ENCODE peak calls at places on chromosomes 4 and X, in nine cellular contexts. One of them, this sample, is unnamed.

GRCh38 chr4:102787096-102787867 is 26.5 kb upstream of the MANBA start:
- DNase-seq in GM12864: no peak
- DNase-seq in RPMI8226: no peak
- DNase-seq in NCI-H2029: no peak
- DNase-seq in GM18507: no peak
- DNase-seq in cardiac muscle cell: peak; percentile 73
- DNase-seq in AG10803: peak; percentile 70
- DNase-seq in H4: peak; percentile 37
- DNase-seq in lower lobe of right lung: no peak
- DNase-seq in this sample: no peak

GRCh38 chr4:2432004-2432403 is 13.2 kb downstream of the CFAP99 start:
- DNase-seq in GM12864: no peak
- DNase-seq in NCI-H2029: no peak
- DNase-seq in cardiac muscle cell: no peak
- DNase-seq in GM18507: no peak
- DNase-seq in lower lobe of right lung: no peak
- DNase-seq in H4: no peak
- DNase-seq in AG10803: no peak
- DNase-seq in RPMI8226: no peak
- DNase-seq in this sample: no peak

GRCh38 chr4:61445374-61446063 is 245.4 kb downstream of the ADGRL3 start:
- DNase-seq in RPMI8226: no peak
- DNase-seq in GM18507: no peak
- DNase-seq in H4: no peak
- DNase-seq in lower lobe of right lung: no peak
- DNase-seq in cardiac muscle cell: no peak
- DNase-seq in NCI-H2029: peak; percentile 48
- DNase-seq in AG10803: no peak
- DNase-seq in GM12864: no peak
- DNase-seq in this sample: no peak

GRCh38 chr4:122658377-122658776 is 37.5 kb upstream of the IL21 start:
- DNase-seq in lower lobe of right lung: no peak
- DNase-seq in H4: no peak
- DNase-seq in GM12864: no peak
- DNase-seq in AG10803: no peak
- DNase-seq in RPMI8226: no peak
- DNase-seq in cardiac muscle cell: no peak
- DNase-seq in NCI-H2029: no peak
- DNase-seq in GM18507: no peak
- DNase-seq in this sample: no peak

GRCh38 chr4:111802191-111802590 is 343.1 kb upstream of the FAM241A start:
- DNase-seq in RPMI8226: no peak
- DNase-seq in GM18507: no peak
- DNase-seq in lower lobe of right lung: no peak
- DNase-seq in cardiac muscle cell: peak; percentile 2
- DNase-seq in NCI-H2029: no peak
- DNase-seq in H4: no peak
- DNase-seq in AG10803: peak; percentile 57
- DNase-seq in GM12864: no peak
- DNase-seq in this sample: no peak

GRCh38 chr4:119087121-119087520 is 48.5 kb upstream of the MYOZ2 start:
- DNase-seq in NCI-H2029: no peak
- DNase-seq in lower lobe of right lung: no peak
- DNase-seq in H4: no peak
- DNase-seq in cardiac muscle cell: peak; percentile 34
- DNase-seq in GM18507: no peak
- DNase-seq in RPMI8226: no peak
- DNase-seq in GM12864: no peak
- DNase-seq in AG10803: no peak
- DNase-seq in this sample: no peak

GRCh38 chr4:41658106-41658505 is 90.4 kb downstream of the PHOX2B start:
- DNase-seq in GM18507: no peak
- DNase-seq in NCI-H2029: peak; percentile 79
- DNase-seq in cardiac muscle cell: no peak
- DNase-seq in GM12864: no peak
- DNase-seq in H4: no peak
- DNase-seq in AG10803: no peak
- DNase-seq in lower lobe of right lung: no peak
- DNase-seq in RPMI8226: no peak
- DNase-seq in this sample: no peak

GRCh38 chr4:3783691-3784306 is 17.6 kb downstream of the ADRA2C start:
- DNase-seq in AG10803: no peak
- DNase-seq in lower lobe of right lung: no peak
- DNase-seq in NCI-H2029: no peak
- DNase-seq in H4: no peak
- DNase-seq in GM18507: no peak
- DNase-seq in GM12864: no peak
- DNase-seq in cardiac muscle cell: no peak
- DNase-seq in RPMI8226: peak; percentile 32
- DNase-seq in this sample: no peak

GRCh38 chr4:173531085-173531965 is 1.3 kb upstream of the HAND2 start:
- DNase-seq in RPMI8226: no peak
- DNase-seq in H4: no peak
- DNase-seq in NCI-H2029: no peak
- DNase-seq in AG10803: no peak
- DNase-seq in GM18507: no peak
- DNase-seq in GM12864: no peak
- DNase-seq in lower lobe of right lung: no peak
- DNase-seq in cardiac muscle cell: peak; percentile 32
- DNase-seq in this sample: peak; percentile 71

GRCh38 chr4:95548738-95549245 is at the start of gene UNC5C:
- DNase-seq in GM18507: no peak
- DNase-seq in GM12864: no peak
- DNase-seq in NCI-H2029: no peak
- DNase-seq in AG10803: peak; percentile 3
- DNase-seq in RPMI8226: no peak
- DNase-seq in lower lobe of right lung: peak; percentile 56
- DNase-seq in H4: peak; percentile 88
- DNase-seq in cardiac muscle cell: peak; percentile 90
- DNase-seq in this sample: peak; percentile 85

GRCh38 chrX:73922856-73923429 is 359.9 kb downstream of the CHIC1 start:
- DNase-seq in AG10803: peak; percentile 41
- DNase-seq in GM12864: no peak
- DNase-seq in NCI-H2029: no peak
- DNase-seq in H4: no peak
- DNase-seq in RPMI8226: no peak
- DNase-seq in GM18507: no peak
- DNase-seq in lower lobe of right lung: no peak
- DNase-seq in cardiac muscle cell: no peak
- DNase-seq in this sample: no peak

GRCh38 chrX:80807606-80808159 is 2.0 kb downstream of the BRWD3 start:
- DNase-seq in NCI-H2029: no peak
- DNase-seq in RPMI8226: peak; percentile 2
- DNase-seq in GM18507: no peak
- DNase-seq in AG10803: no peak
- DNase-seq in H4: no peak
- DNase-seq in lower lobe of right lung: no peak
- DNase-seq in cardiac muscle cell: no peak
- DNase-seq in GM12864: no peak
- DNase-seq in this sample: no peak

GRCh38 chr4:47839259-47839658 is 1.4 kb upstream of the CORIN start:
- DNase-seq in H4: no peak
- DNase-seq in GM18507: no peak
- DNase-seq in GM12864: peak; percentile 34
- DNase-seq in RPMI8226: peak; percentile 4
- DNase-seq in AG10803: peak; percentile 24
- DNase-seq in cardiac muscle cell: peak; percentile 35
- DNase-seq in NCI-H2029: no peak
- DNase-seq in lower lobe of right lung: no peak
- DNase-seq in this sample: no peak

GRCh38 chr4:74112399-74113090 is 13.6 kb upstream of the CXCL2 start:
- DNase-seq in H4: no peak
- DNase-seq in RPMI8226: no peak
- DNase-seq in cardiac muscle cell: peak; percentile 30
- DNase-seq in lower lobe of right lung: no peak
- DNase-seq in GM12864: no peak
- DNase-seq in GM18507: no peak
- DNase-seq in NCI-H2029: no peak
- DNase-seq in AG10803: peak; percentile 40
- DNase-seq in this sample: no peak

GRCh38 chr4:97720869-97721432 is 422.3 kb downstream of the STPG2 start:
- DNase-seq in lower lobe of right lung: no peak
- DNase-seq in GM18507: no peak
- DNase-seq in NCI-H2029: peak; percentile 74
- DNase-seq in cardiac muscle cell: peak; percentile 69
- DNase-seq in H4: peak; percentile 58
- DNase-seq in RPMI8226: peak; percentile 9
- DNase-seq in AG10803: no peak
- DNase-seq in GM12864: no peak
- DNase-seq in this sample: no peak

GRCh38 chr4:51895816-51896408 is 53.0 kb downstream of the DCUN1D4 start:
- DNase-seq in RPMI8226: peak; percentile 62
- DNase-seq in NCI-H2029: peak; percentile 35
- DNase-seq in AG10803: peak; percentile 65
- DNase-seq in GM18507: peak; percentile 67
- DNase-seq in lower lobe of right lung: no peak
- DNase-seq in cardiac muscle cell: peak; percentile 69
- DNase-seq in GM12864: peak; percentile 46
- DNase-seq in H4: peak; percentile 84
- DNase-seq in this sample: peak; percentile 45

GRCh38 chr4:103493450-103494159 is 226.2 kb downstream of the TACR3 start:
- DNase-seq in AG10803: no peak
- DNase-seq in GM18507: no peak
- DNase-seq in RPMI8226: no peak
- DNase-seq in cardiac muscle cell: no peak
- DNase-seq in GM12864: no peak
- DNase-seq in H4: no peak
- DNase-seq in NCI-H2029: peak; percentile 27
- DNase-seq in lower lobe of right lung: no peak
- DNase-seq in this sample: no peak

GRCh38 chrX:1591863-1592127 is 391 bp downstream of the AKAP17A start:
- DNase-seq in GM18507: no peak
- DNase-seq in GM12864: no peak
- DNase-seq in cardiac muscle cell: no peak
- DNase-seq in NCI-H2029: no peak
- DNase-seq in AG10803: no peak
- DNase-seq in RPMI8226: no peak
- DNase-seq in H4: no peak
- DNase-seq in lower lobe of right lung: no peak
- DNase-seq in this sample: no peak

GRCh38 chr4:139242511-139243051 is 37.4 kb downstream of the MGARP start:
- DNase-seq in NCI-H2029: no peak
- DNase-seq in RPMI8226: peak; percentile 74
- DNase-seq in H4: no peak
- DNase-seq in cardiac muscle cell: peak; percentile 47
- DNase-seq in lower lobe of right lung: no peak
- DNase-seq in AG10803: peak; percentile 70
- DNase-seq in GM12864: no peak
- DNase-seq in GM18507: no peak
- DNase-seq in this sample: no peak

GRCh38 chr4:137263206-137263605 is 269.1 kb downstream of the PCDH18 start:
- DNase-seq in GM12864: no peak
- DNase-seq in lower lobe of right lung: no peak
- DNase-seq in cardiac muscle cell: no peak
- DNase-seq in RPMI8226: no peak
- DNase-seq in GM18507: no peak
- DNase-seq in H4: no peak
- DNase-seq in AG10803: no peak
- DNase-seq in NCI-H2029: no peak
- DNase-seq in this sample: no peak

GRCh38 chrX:82196866-82197265 is 995.0 kb downstream of the SH3BGRL start:
- DNase-seq in NCI-H2029: no peak
- DNase-seq in GM18507: no peak
- DNase-seq in AG10803: no peak
- DNase-seq in H4: no peak
- DNase-seq in RPMI8226: no peak
- DNase-seq in cardiac muscle cell: no peak
- DNase-seq in lower lobe of right lung: no peak
- DNase-seq in GM12864: no peak
- DNase-seq in this sample: no peak

GRCh38 chr4:74158561-74159396 is 861 bp downstream of the MTHFD2L start:
- DNase-seq in GM18507: no peak
- DNase-seq in H4: no peak
- DNase-seq in AG10803: peak; percentile 36
- DNase-seq in cardiac muscle cell: peak; percentile 58
- DNase-seq in GM12864: no peak
- DNase-seq in NCI-H2029: no peak
- DNase-seq in lower lobe of right lung: no peak
- DNase-seq in RPMI8226: no peak
- DNase-seq in this sample: no peak

GRCh38 chrX:54922547-54922946 is 1.9 kb downstream of the TRO start:
- DNase-seq in NCI-H2029: no peak
- DNase-seq in GM18507: no peak
- DNase-seq in GM12864: no peak
- DNase-seq in RPMI8226: no peak
- DNase-seq in cardiac muscle cell: no peak
- DNase-seq in lower lobe of right lung: no peak
- DNase-seq in AG10803: no peak
- DNase-seq in H4: no peak
- DNase-seq in this sample: no peak

GRCh38 chrX:102968216-102968615 is 31.1 kb downstream of the RAB40AL start:
- DNase-seq in RPMI8226: no peak
- DNase-seq in AG10803: no peak
- DNase-seq in NCI-H2029: no peak
- DNase-seq in H4: no peak
- DNase-seq in GM18507: no peak
- DNase-seq in GM12864: no peak
- DNase-seq in lower lobe of right lung: no peak
- DNase-seq in cardiac muscle cell: no peak
- DNase-seq in this sample: no peak

GRCh38 chr4:157727163-157727562 is 445.7 kb downstream of the GASK1B start:
- DNase-seq in lower lobe of right lung: no peak
- DNase-seq in NCI-H2029: no peak
- DNase-seq in RPMI8226: no peak
- DNase-seq in cardiac muscle cell: no peak
- DNase-seq in GM12864: no peak
- DNase-seq in AG10803: no peak
- DNase-seq in GM18507: no peak
- DNase-seq in H4: no peak
- DNase-seq in this sample: no peak

GRCh38 chrX:143634701-143635442 is 1.0 kb downstream of the SLITRK4 start:
- DNase-seq in RPMI8226: no peak
- DNase-seq in AG10803: no peak
- DNase-seq in cardiac muscle cell: peak; percentile 51
- DNase-seq in NCI-H2029: no peak
- DNase-seq in lower lobe of right lung: peak; percentile 34
- DNase-seq in GM12864: no peak
- DNase-seq in H4: no peak
- DNase-seq in GM18507: no peak
- DNase-seq in this sample: peak; percentile 36